ENCODE peak calls at places on chromosomes 12 and 14, in ten cellular contexts. One of them, this sample, is unnamed.

GRCh38 chr12:51009038-51009437 is 17.1 kb downstream of the SLC11A2 start:
- DNase-seq in dorsolateral prefrontal cortex: peak
- DNase-seq in PC-9: no peak
- DNase-seq in A549: no peak
- DNase-seq in neuronal stem cell: no peak
- DNase-seq in psoas muscle: peak
- DNase-seq in body of pancreas: peak
- DNase-seq in CD4-positive, CD25-positive, alpha-beta regulatory T cell: peak
- DNase-seq in substantia nigra: peak
- DNase-seq in cardiac muscle cell: no peak
- DNase-seq in this sample: no peak

GRCh38 chr12:52248541-52249035 is 15.5 kb downstream of the KRT7 start:
- DNase-seq in dorsolateral prefrontal cortex: no peak
- DNase-seq in PC-9: no peak
- DNase-seq in A549: no peak
- DNase-seq in neuronal stem cell: no peak
- DNase-seq in psoas muscle: peak
- DNase-seq in body of pancreas: no peak
- DNase-seq in CD4-positive, CD25-positive, alpha-beta regulatory T cell: no peak
- DNase-seq in substantia nigra: no peak
- DNase-seq in cardiac muscle cell: no peak
- DNase-seq in this sample: no peak

GRCh38 chr14:24316597-24316950 is 5.3 kb downstream of the LTB4R start:
- DNase-seq in dorsolateral prefrontal cortex: no peak
- DNase-seq in PC-9: no peak
- DNase-seq in A549: no peak
- DNase-seq in neuronal stem cell: no peak
- DNase-seq in psoas muscle: no peak
- DNase-seq in body of pancreas: no peak
- DNase-seq in CD4-positive, CD25-positive, alpha-beta regulatory T cell: no peak
- DNase-seq in substantia nigra: no peak
- DNase-seq in cardiac muscle cell: no peak
- DNase-seq in this sample: no peak

GRCh38 chr12:99498756-99499155 is 148.8 kb upstream of the GARIN6 start:
- DNase-seq in dorsolateral prefrontal cortex: no peak
- DNase-seq in PC-9: peak
- DNase-seq in A549: peak
- DNase-seq in neuronal stem cell: no peak
- DNase-seq in psoas muscle: no peak
- DNase-seq in body of pancreas: no peak
- DNase-seq in CD4-positive, CD25-positive, alpha-beta regulatory T cell: no peak
- DNase-seq in substantia nigra: no peak
- DNase-seq in cardiac muscle cell: no peak
- DNase-seq in this sample: peak

GRCh38 chr14:102213984-102214658 is 74.4 kb downstream of the WDR20 start:
- DNase-seq in dorsolateral prefrontal cortex: no peak
- DNase-seq in PC-9: no peak
- DNase-seq in A549: peak
- DNase-seq in neuronal stem cell: no peak
- DNase-seq in psoas muscle: no peak
- DNase-seq in body of pancreas: no peak
- DNase-seq in CD4-positive, CD25-positive, alpha-beta regulatory T cell: no peak
- DNase-seq in substantia nigra: no peak
- DNase-seq in cardiac muscle cell: no peak
- DNase-seq in this sample: no peak

GRCh38 chr12:117027251-117028086 is 71.7 kb downstream of the TESC start:
- DNase-seq in dorsolateral prefrontal cortex: peak
- DNase-seq in PC-9: no peak
- DNase-seq in A549: no peak
- DNase-seq in neuronal stem cell: no peak
- DNase-seq in psoas muscle: no peak
- DNase-seq in body of pancreas: peak
- DNase-seq in CD4-positive, CD25-positive, alpha-beta regulatory T cell: no peak
- DNase-seq in substantia nigra: no peak
- DNase-seq in cardiac muscle cell: no peak
- DNase-seq in this sample: no peak

GRCh38 chr12:84375472-84375871 is 537.1 kb downstream of the SLC6A15 start:
- DNase-seq in dorsolateral prefrontal cortex: no peak
- DNase-seq in PC-9: no peak
- DNase-seq in A549: no peak
- DNase-seq in neuronal stem cell: no peak
- DNase-seq in psoas muscle: no peak
- DNase-seq in body of pancreas: no peak
- DNase-seq in CD4-positive, CD25-positive, alpha-beta regulatory T cell: no peak
- DNase-seq in substantia nigra: no peak
- DNase-seq in cardiac muscle cell: no peak
- DNase-seq in this sample: no peak

GRCh38 chr12:132544498-132544897 is 54.5 kb downstream of the FBRSL1 start:
- DNase-seq in dorsolateral prefrontal cortex: no peak
- DNase-seq in PC-9: no peak
- DNase-seq in A549: no peak
- DNase-seq in neuronal stem cell: no peak
- DNase-seq in psoas muscle: no peak
- DNase-seq in body of pancreas: no peak
- DNase-seq in CD4-positive, CD25-positive, alpha-beta regulatory T cell: no peak
- DNase-seq in substantia nigra: no peak
- DNase-seq in cardiac muscle cell: no peak
- DNase-seq in this sample: no peak

GRCh38 chr12:6796576-6796975 is 7.2 kb downstream of the CD4 start:
- DNase-seq in dorsolateral prefrontal cortex: no peak
- DNase-seq in PC-9: no peak
- DNase-seq in A549: no peak
- DNase-seq in neuronal stem cell: no peak
- DNase-seq in psoas muscle: no peak
- DNase-seq in body of pancreas: no peak
- DNase-seq in CD4-positive, CD25-positive, alpha-beta regulatory T cell: no peak
- DNase-seq in substantia nigra: no peak
- DNase-seq in cardiac muscle cell: no peak
- DNase-seq in this sample: no peak

GRCh38 chr12:118371354-118372282 is 1.1 kb downstream of the TAOK3 start:
- DNase-seq in dorsolateral prefrontal cortex: peak
- DNase-seq in PC-9: no peak
- DNase-seq in A549: peak
- DNase-seq in neuronal stem cell: peak
- DNase-seq in psoas muscle: peak
- DNase-seq in body of pancreas: peak
- DNase-seq in CD4-positive, CD25-positive, alpha-beta regulatory T cell: peak
- DNase-seq in substantia nigra: peak
- DNase-seq in cardiac muscle cell: peak
- DNase-seq in this sample: no peak

GRCh38 chr12:6700646-6701051 is at the start of gene PIANP:
- DNase-seq in dorsolateral prefrontal cortex: peak
- DNase-seq in PC-9: no peak
- DNase-seq in A549: no peak
- DNase-seq in neuronal stem cell: peak
- DNase-seq in psoas muscle: no peak
- DNase-seq in body of pancreas: peak
- DNase-seq in CD4-positive, CD25-positive, alpha-beta regulatory T cell: peak
- DNase-seq in substantia nigra: no peak
- DNase-seq in cardiac muscle cell: peak
- DNase-seq in this sample: peak

GRCh38 chr12:113325938-113326337 is 9.0 kb downstream of the SLC8B1 start:
- DNase-seq in dorsolateral prefrontal cortex: no peak
- DNase-seq in PC-9: no peak
- DNase-seq in A549: peak
- DNase-seq in neuronal stem cell: no peak
- DNase-seq in psoas muscle: peak
- DNase-seq in body of pancreas: peak
- DNase-seq in CD4-positive, CD25-positive, alpha-beta regulatory T cell: no peak
- DNase-seq in substantia nigra: no peak
- DNase-seq in cardiac muscle cell: no peak
- DNase-seq in this sample: no peak

GRCh38 chr12:49017764-49018281 is 753 bp downstream of the PRKAG1 start:
- DNase-seq in dorsolateral prefrontal cortex: no peak
- DNase-seq in PC-9: no peak
- DNase-seq in A549: no peak
- DNase-seq in neuronal stem cell: peak
- DNase-seq in psoas muscle: peak
- DNase-seq in body of pancreas: peak
- DNase-seq in CD4-positive, CD25-positive, alpha-beta regulatory T cell: no peak
- DNase-seq in substantia nigra: no peak
- DNase-seq in cardiac muscle cell: peak
- DNase-seq in this sample: no peak

GRCh38 chr12:86186449-86186848 is 69.7 kb downstream of the MGAT4C start:
- DNase-seq in dorsolateral prefrontal cortex: no peak
- DNase-seq in PC-9: no peak
- DNase-seq in A549: peak
- DNase-seq in neuronal stem cell: no peak
- DNase-seq in psoas muscle: no peak
- DNase-seq in body of pancreas: no peak
- DNase-seq in CD4-positive, CD25-positive, alpha-beta regulatory T cell: no peak
- DNase-seq in substantia nigra: no peak
- DNase-seq in cardiac muscle cell: no peak
- DNase-seq in this sample: peak

GRCh38 chr12:82479511-82479910 is 121.2 kb downstream of the METTL25 start:
- DNase-seq in dorsolateral prefrontal cortex: no peak
- DNase-seq in PC-9: no peak
- DNase-seq in A549: no peak
- DNase-seq in neuronal stem cell: peak
- DNase-seq in psoas muscle: no peak
- DNase-seq in body of pancreas: no peak
- DNase-seq in CD4-positive, CD25-positive, alpha-beta regulatory T cell: no peak
- DNase-seq in substantia nigra: no peak
- DNase-seq in cardiac muscle cell: no peak
- DNase-seq in this sample: no peak

GRCh38 chr12:91986084-91986483 is 159.6 kb downstream of the BTG1 start:
- DNase-seq in dorsolateral prefrontal cortex: no peak
- DNase-seq in PC-9: peak
- DNase-seq in A549: peak
- DNase-seq in neuronal stem cell: peak
- DNase-seq in psoas muscle: no peak
- DNase-seq in body of pancreas: no peak
- DNase-seq in CD4-positive, CD25-positive, alpha-beta regulatory T cell: no peak
- DNase-seq in substantia nigra: no peak
- DNase-seq in cardiac muscle cell: peak
- DNase-seq in this sample: no peak

GRCh38 chr12:19771858-19772257 is 332.6 kb downstream of the AEBP2 start:
- DNase-seq in dorsolateral prefrontal cortex: no peak
- DNase-seq in PC-9: no peak
- DNase-seq in A549: no peak
- DNase-seq in neuronal stem cell: no peak
- DNase-seq in psoas muscle: no peak
- DNase-seq in body of pancreas: no peak
- DNase-seq in CD4-positive, CD25-positive, alpha-beta regulatory T cell: no peak
- DNase-seq in substantia nigra: no peak
- DNase-seq in cardiac muscle cell: no peak
- DNase-seq in this sample: no peak

GRCh38 chr12:105069936-105070702 is 14.1 kb downstream of the ALDH1L2 start:
- DNase-seq in dorsolateral prefrontal cortex: no peak
- DNase-seq in PC-9: no peak
- DNase-seq in A549: no peak
- DNase-seq in neuronal stem cell: no peak
- DNase-seq in psoas muscle: no peak
- DNase-seq in body of pancreas: no peak
- DNase-seq in CD4-positive, CD25-positive, alpha-beta regulatory T cell: no peak
- DNase-seq in substantia nigra: no peak
- DNase-seq in cardiac muscle cell: no peak
- DNase-seq in this sample: no peak

GRCh38 chr12:53103860-53104305 is 597 bp downstream of the SOAT2 start:
- DNase-seq in dorsolateral prefrontal cortex: no peak
- DNase-seq in PC-9: no peak
- DNase-seq in A549: no peak
- DNase-seq in neuronal stem cell: no peak
- DNase-seq in psoas muscle: no peak
- DNase-seq in body of pancreas: no peak
- DNase-seq in CD4-positive, CD25-positive, alpha-beta regulatory T cell: no peak
- DNase-seq in substantia nigra: no peak
- DNase-seq in cardiac muscle cell: no peak
- DNase-seq in this sample: no peak

GRCh38 chr14:60233251-60233650 is 15.8 kb upstream of the PPM1A start:
- DNase-seq in dorsolateral prefrontal cortex: no peak
- DNase-seq in PC-9: no peak
- DNase-seq in A549: peak
- DNase-seq in neuronal stem cell: no peak
- DNase-seq in psoas muscle: no peak
- DNase-seq in body of pancreas: no peak
- DNase-seq in CD4-positive, CD25-positive, alpha-beta regulatory T cell: no peak
- DNase-seq in substantia nigra: no peak
- DNase-seq in cardiac muscle cell: no peak
- DNase-seq in this sample: no peak
- H3K27ac ChIP-seq in dorsolateral prefrontal cortex: no peak
- H3K27ac ChIP-seq in PC-9: no peak
- H3K27ac ChIP-seq in A549: no peak
- H3K27ac ChIP-seq in neuronal stem cell: no peak
- H3K27ac ChIP-seq in psoas muscle: no peak
- H3K27ac ChIP-seq in body of pancreas: no peak
- H3K27ac ChIP-seq in CD4-positive, CD25-positive, alpha-beta regulatory T cell: no peak
- H3K27ac ChIP-seq in substantia nigra: no peak
- H3K27ac ChIP-seq in cardiac muscle cell: no peak
- H3K27ac ChIP-seq in this sample: no peak

DNA sequence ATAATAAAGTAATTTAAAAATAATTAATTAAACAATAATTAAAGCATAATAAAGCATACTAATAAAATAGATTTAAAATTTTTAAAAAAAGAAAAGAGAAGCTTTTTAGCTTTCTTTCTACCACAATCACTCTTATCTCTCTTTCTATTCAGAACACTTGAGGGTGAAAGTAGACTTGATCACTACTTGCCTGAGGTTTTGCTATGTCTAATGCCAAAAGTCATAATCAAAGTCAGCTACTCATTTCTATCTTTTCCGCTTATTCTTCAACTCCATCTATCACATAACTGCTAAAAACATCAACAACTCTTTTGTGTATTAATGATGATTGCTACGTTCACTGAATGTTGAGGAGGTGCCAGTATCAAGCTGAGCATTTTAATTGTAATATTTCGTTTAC is 202.0 kb upstream of the KRR1 start:
- DNase-seq in dorsolateral prefrontal cortex: no peak
- DNase-seq in PC-9: no peak
- DNase-seq in A549: no peak
- DNase-seq in neuronal stem cell: no peak
- DNase-seq in psoas muscle: no peak
- DNase-seq in body of pancreas: no peak
- DNase-seq in CD4-positive, CD25-positive, alpha-beta regulatory T cell: no peak
- DNase-seq in substantia nigra: no peak
- DNase-seq in cardiac muscle cell: no peak
- DNase-seq in this sample: no peak
- H3K27ac ChIP-seq in dorsolateral prefrontal cortex: no peak
- H3K27ac ChIP-seq in PC-9: peak
- H3K27ac ChIP-seq in A549: peak
- H3K27ac ChIP-seq in neuronal stem cell: no peak
- H3K27ac ChIP-seq in psoas muscle: no peak
- H3K27ac ChIP-seq in body of pancreas: peak
- H3K27ac ChIP-seq in CD4-positive, CD25-positive, alpha-beta regulatory T cell: no peak
- H3K27ac ChIP-seq in substantia nigra: no peak
- H3K27ac ChIP-seq in cardiac muscle cell: no peak
- H3K27ac ChIP-seq in this sample: no peak

GRCh38 chr14:35949933-35950332 is 123.8 kb downstream of the BRMS1L start:
- DNase-seq in dorsolateral prefrontal cortex: no peak
- DNase-seq in PC-9: no peak
- DNase-seq in A549: peak
- DNase-seq in neuronal stem cell: peak
- DNase-seq in psoas muscle: no peak
- DNase-seq in body of pancreas: peak
- DNase-seq in CD4-positive, CD25-positive, alpha-beta regulatory T cell: no peak
- DNase-seq in substantia nigra: no peak
- DNase-seq in cardiac muscle cell: no peak
- DNase-seq in this sample: no peak
- H3K27ac ChIP-seq in dorsolateral prefrontal cortex: peak
- H3K27ac ChIP-seq in PC-9: no peak
- H3K27ac ChIP-seq in A549: no peak
- H3K27ac ChIP-seq in neuronal stem cell: no peak
- H3K27ac ChIP-seq in psoas muscle: no peak
- H3K27ac ChIP-seq in body of pancreas: no peak
- H3K27ac ChIP-seq in CD4-positive, CD25-positive, alpha-beta regulatory T cell: no peak
- H3K27ac ChIP-seq in substantia nigra: no peak
- H3K27ac ChIP-seq in cardiac muscle cell: no peak
- H3K27ac ChIP-seq in this sample: no peak

GRCh38 chr12:62106547-62107175 is 153.5 kb upstream of the USP15 start:
- DNase-seq in dorsolateral prefrontal cortex: no peak
- DNase-seq in PC-9: no peak
- DNase-seq in A549: no peak
- DNase-seq in neuronal stem cell: no peak
- DNase-seq in psoas muscle: no peak
- DNase-seq in body of pancreas: no peak
- DNase-seq in CD4-positive, CD25-positive, alpha-beta regulatory T cell: no peak
- DNase-seq in substantia nigra: no peak
- DNase-seq in cardiac muscle cell: no peak
- DNase-seq in this sample: no peak
- H3K27ac ChIP-seq in dorsolateral prefrontal cortex: no peak
- H3K27ac ChIP-seq in PC-9: no peak
- H3K27ac ChIP-seq in A549: no peak
- H3K27ac ChIP-seq in neuronal stem cell: no peak
- H3K27ac ChIP-seq in psoas muscle: no peak
- H3K27ac ChIP-seq in body of pancreas: no peak
- H3K27ac ChIP-seq in CD4-positive, CD25-positive, alpha-beta regulatory T cell: no peak
- H3K27ac ChIP-seq in substantia nigra: no peak
- H3K27ac ChIP-seq in cardiac muscle cell: no peak
- H3K27ac ChIP-seq in this sample: no peak